ENCODE peak calls at places on chromosome 18, in seven cellular contexts. E, Z, N, Q, J, A and K are unnamed samples.

GRCh38 chr18:78801011-78801410 is 178.6 kb upstream of the SALL3 start:
- DNase-seq in E (no peak), Z (no peak), N (no peak), Q (no peak), J (no peak), A (no peak), K (no peak)

GRCh38 chr18:8791171-8791651 is 85.9 kb downstream of the MTCL1 start:
- DNase-seq in E (no peak), Z (no peak), N (no peak), Q (no peak), J (no peak), A (no peak), K (no peak)

GRCh38 chr18:2653467-2653866 is 2.1 kb upstream of the SMCHD1 start:
- DNase-seq in E (no peak), Z (no peak), N (no peak), Q (no peak), J (no peak), A (no peak), K (no peak)

GRCh38 chr18:47935321-47935720 is 4.9 kb upstream of the SMAD2 start:
- DNase-seq in E (no peak), Z (no peak), N (no peak), Q (no peak), J (no peak), A (no peak), K (no peak)

GRCh38 chr18:21313576-21313975 is 71.5 kb downstream of the GREB1L start:
- DNase-seq in E (no peak), Z (no peak), N (no peak), Q (no peak), J (no peak), A (no peak), K (no peak)

GRCh38 chr18:5503740-5504139 is 40.1 kb downstream of the EPB41L3 start:
- DNase-seq in E (no peak), Z (no peak), N (no peak), Q (peak), J (no peak), A (no peak), K (no peak)

GRCh38 chr18:7877609-7878008 is 310.5 kb downstream of the PTPRM start:
- DNase-seq in E (no peak), Z (no peak), N (no peak), Q (no peak), J (no peak), A (no peak), K (no peak)

GRCh38 chr18:79560042-79560860 is 119.4 kb upstream of the CTDP1 start:
- DNase-seq in E (no peak), Z (no peak), N (no peak), Q (no peak), J (peak), A (no peak), K (no peak)

GRCh38 chr18:8217041-8217564 is 392.1 kb upstream of the RAB12 start:
- DNase-seq in E (no peak), Z (no peak), N (no peak), Q (peak), J (no peak), A (no peak), K (no peak)

GRCh38 chr18:59742325-59743111 is 45.3 kb upstream of the CCBE1 start:
- DNase-seq in E (no peak), Z (no peak), N (no peak), Q (peak), J (peak), A (peak), K (no peak)

GRCh38 chr18:75154259-75154658 is 54.7 kb downstream of the PTGR3 start:
- DNase-seq in E (no peak), Z (no peak), N (no peak), Q (no peak), J (no peak), A (no peak), K (no peak)

GRCh38 chr18:35786359-35787042 is 186.0 kb upstream of the RMP24 start:
- DNase-seq in E (no peak), Z (no peak), N (no peak), Q (no peak), J (no peak), A (no peak), K (no peak)

GRCh38 chr18:76490701-76491171 is 4.3 kb downstream of the ZNF516 start:
- DNase-seq in E (peak), Z (peak), N (no peak), Q (no peak), J (peak), A (peak), K (no peak)

DNA sequence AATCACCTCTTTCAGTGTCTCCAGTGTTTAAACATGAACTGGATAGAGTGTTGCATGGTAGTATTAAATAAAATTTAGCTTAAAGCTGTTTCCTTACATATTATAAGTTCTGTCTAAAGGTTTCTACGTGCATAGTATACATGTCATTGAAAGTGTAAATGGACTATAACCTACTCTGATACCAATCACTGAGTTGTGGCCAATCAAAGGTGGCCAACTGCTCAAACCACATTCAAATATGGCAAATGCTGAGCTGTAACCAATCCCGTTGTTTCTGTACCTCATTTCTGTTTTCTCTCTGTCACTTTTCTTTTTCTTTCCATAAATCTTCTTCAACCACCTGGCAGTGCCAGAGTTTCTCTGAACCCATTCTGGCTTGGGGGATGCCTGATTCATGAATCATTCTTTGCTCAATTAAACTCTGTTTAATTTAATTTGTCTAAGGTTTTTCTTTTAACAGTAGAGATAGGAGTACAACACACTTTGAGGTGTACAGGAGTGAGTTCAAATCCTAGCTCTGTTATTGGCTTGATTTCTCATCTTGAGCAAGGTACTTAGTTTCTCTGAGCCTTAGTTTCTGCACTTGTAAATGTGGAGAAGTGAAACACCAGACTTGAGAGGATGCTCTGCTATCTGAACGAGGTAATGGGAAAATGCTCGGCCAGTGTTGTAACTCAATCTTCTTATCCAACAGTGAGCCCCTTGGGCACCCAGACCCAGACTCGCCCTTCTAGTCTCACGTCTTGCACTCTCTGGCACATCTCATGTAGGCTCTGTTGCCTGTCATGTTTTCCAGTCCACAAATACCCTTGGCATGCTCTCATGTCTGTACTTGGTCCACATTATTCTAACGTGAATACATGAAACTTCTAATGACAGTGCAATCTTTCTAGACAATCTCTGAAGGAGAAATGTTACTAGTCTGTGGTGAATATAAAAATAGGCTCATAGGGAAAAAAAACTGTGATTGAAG is 228.0 kb downstream of the PIK3C3 start:
- DNase-seq in E (no peak), Z (no peak), N (no peak), Q (no peak), J (no peak), A (no peak), K (no peak)
- TF ChIP-seq CTCF in E (no peak), Z (no peak), N (no peak), Q (no peak), J (no peak), A (no peak), K (no peak)

DNA sequence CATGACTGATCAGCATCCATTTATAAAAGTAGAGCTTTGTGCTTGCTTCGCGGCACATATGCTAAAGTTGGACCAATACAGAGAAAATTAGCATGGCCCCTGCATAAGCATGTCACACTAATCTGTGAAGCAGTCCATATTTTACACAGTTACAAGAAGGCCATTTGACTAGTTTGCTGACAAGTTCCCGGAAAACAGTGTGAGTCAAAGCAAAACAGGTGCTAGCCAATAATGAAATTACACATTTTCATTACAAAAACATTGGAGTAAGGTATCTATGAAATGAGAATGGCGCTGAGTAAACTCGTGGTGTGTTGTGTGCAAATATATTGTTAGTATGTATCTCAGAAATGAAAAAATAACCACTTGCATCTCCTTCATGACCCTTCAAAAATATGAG is 4.7 kb downstream of the ANKRD62 start:
- DNase-seq in E (no peak), Z (no peak), N (no peak), Q (no peak), J (no peak), A (no peak), K (no peak)
- H3K4me3 ChIP-seq in E (no peak), Z (no peak), N (no peak), Q (no peak), J (no peak), A (no peak), K (no peak)

GRCh38 chr18:61348230-61348629 is 15.0 kb downstream of the CDH20 start:
- DNase-seq in E (no peak), Z (no peak), N (no peak), Q (no peak), J (no peak), A (no peak), K (no peak)

GRCh38 chr18:61352611-61353010 is 19.4 kb downstream of the CDH20 start:
- DNase-seq in E (no peak), Z (no peak), N (no peak), Q (no peak), J (no peak), A (no peak), K (no peak)

GRCh38 chr18:61350578-61350977 is 17.3 kb downstream of the CDH20 start:
- DNase-seq in E (no peak), Z (no peak), N (no peak), Q (no peak), J (no peak), A (no peak), K (no peak)
- TF ChIP-seq CTCF in E (no peak), Z (no peak), N (no peak), Q (no peak), J (no peak), A (no peak), K (no peak)

DNA sequence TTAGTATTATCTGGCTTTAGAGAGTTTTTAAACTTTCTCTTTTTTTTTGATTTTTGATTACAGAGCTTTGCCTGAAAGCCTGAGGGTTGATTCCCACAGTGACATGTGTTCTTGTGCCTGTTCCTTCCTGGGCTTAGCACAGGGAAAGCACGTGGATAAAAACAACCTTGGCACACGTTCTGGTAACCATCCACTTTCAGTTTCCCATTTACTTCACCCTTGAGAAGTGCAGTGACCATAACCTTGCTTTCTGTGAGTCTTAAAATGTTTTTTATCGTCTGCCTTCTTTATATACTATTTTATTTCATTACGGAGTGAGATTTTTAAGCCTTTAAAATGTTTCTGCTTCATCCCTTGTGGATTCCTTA is 11.5 kb downstream of the CD226 start:
- DNase-seq in E (no peak), Z (no peak), N (no peak), Q (peak), J (no peak), A (no peak), K (no peak)
- H3K4me3 ChIP-seq in E (no peak), Z (no peak), N (no peak), Q (no peak), J (no peak), A (no peak), K (no peak)

GRCh38 chr18:69755041-69755440 is 192.6 kb downstream of the CD226 start:
- DNase-seq in E (no peak), Z (no peak), N (no peak), Q (no peak), J (no peak), A (no peak), K (no peak)

GRCh38 chr18:69752737-69753380 is 194.8 kb downstream of the CD226 start:
- DNase-seq in E (no peak), Z (no peak), N (no peak), Q (no peak), J (no peak), A (no peak), K (no peak)

GRCh38 chr18:69755856-69756496 is 191.7 kb downstream of the CD226 start:
- DNase-seq in E (no peak), Z (no peak), N (no peak), Q (no peak), J (no peak), A (no peak), K (no peak)

GRCh38 chr18:69757733-69758132 is 189.9 kb downstream of the CD226 start:
- DNase-seq in E (no peak), Z (no peak), N (no peak), Q (peak), J (no peak), A (no peak), K (no peak)

DNA sequence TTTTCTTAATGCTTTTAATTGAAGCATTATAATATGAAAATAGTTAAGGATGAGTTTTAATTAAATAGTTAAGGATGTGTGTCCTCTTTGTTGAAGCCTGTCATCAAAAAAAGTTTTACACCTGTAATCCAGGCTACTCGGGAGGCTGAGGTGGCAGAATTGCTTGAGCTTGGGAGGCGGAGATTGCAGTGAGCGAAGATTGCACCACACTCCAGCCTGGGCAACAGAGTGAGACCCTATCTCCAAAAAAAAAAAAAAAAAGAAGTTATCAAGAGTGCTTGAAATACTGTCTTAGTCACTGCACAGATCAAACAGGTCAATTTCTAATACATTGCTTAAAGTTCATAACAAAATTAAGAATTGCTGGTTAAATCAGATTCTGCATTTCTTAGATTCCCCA is 193.6 kb downstream of the CD226 start:
- DNase-seq in E (no peak), Z (no peak), N (no peak), Q (no peak), J (no peak), A (no peak), K (no peak)
- TF ChIP-seq CTCF in E (no peak), Z (no peak), N (no peak), Q (no peak), J (no peak), A (no peak), K (no peak)

DNA sequence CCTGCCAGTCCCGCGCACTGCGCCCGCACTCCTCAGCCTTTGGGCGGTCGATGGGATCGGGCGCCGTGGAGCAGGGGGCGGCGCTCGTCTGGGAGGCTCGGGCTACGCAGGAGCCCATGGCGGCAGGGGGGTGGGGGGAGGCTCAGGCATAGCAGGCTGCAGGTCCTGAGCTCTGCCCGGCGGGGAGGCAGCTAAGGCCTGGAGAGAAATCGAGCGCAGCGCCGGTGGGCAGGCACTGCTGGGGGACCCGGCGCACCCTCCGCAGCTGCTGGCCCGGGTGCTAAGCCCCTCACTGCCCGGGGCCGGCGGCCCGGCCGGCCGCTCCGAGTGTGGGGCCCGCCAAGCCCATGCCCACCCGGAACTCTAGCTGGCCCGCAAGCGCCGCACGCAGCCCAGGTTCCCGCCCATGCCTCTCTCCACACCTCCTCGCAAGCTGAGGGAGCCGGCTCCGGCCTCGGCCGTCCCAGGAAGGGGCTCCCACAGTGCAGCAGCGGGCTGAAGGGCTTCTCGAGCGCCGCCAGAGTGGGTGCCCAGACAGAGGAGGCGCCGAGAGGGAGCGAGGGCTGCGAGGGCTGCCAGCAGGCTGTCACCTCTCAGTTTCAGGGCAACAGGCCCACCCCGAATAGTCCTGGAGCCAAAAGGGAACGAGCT is 74.1 kb downstream of the PSMG2 start:
- DNase-seq in E (no peak), Z (no peak), N (peak), Q (no peak), J (no peak), A (no peak), K (no peak)
- H3K4me3 ChIP-seq in E (no peak), Z (no peak), N (no peak), Q (no peak), J (peak), A (peak), K (no peak)

GRCh38 chr18:72086421-72086820 is 457.7 kb downstream of the CBLN2 start:
- DNase-seq in E (no peak), Z (no peak), N (no peak), Q (peak), J (no peak), A (no peak), K (no peak)
- TF ChIP-seq CTCF in E (no peak), Z (peak), N (no peak), Q (no peak), J (no peak), A (peak), K (no peak)